ENCODE peak calls at places on chromosomes 7 and 10, in four cellular contexts. Y, C, S and I are unnamed samples.

GRCh38 chr7:116741625-116742316 is 69.8 kb downstream of the MET start:
- DNase-seq in C (no peak), Y (no peak), S (no peak), I (no peak)

GRCh38 chr10:104925232-104925851 is 284.3 kb downstream of the SORCS3 start:
- DNase-seq in Y (peak), C (no peak), S (peak), I (no peak)

GRCh38 chr10:48199580-48200377 is 74.7 kb downstream of the FRMPD2 start:
- DNase-seq in S (no peak), Y (no peak), C (no peak), I (no peak)

GRCh38 chr7:3464900-3465622 is 164.0 kb downstream of the SDK1 start:
- DNase-seq in Y (no peak), C (no peak), S (no peak), I (no peak)

GRCh38 chr10:51405580-51406367 is 293.6 kb downstream of the CSTF2T start:
- DNase-seq in C (no peak), Y (no peak), S (no peak), I (no peak)

GRCh38 chr10:133456041-133456951 is 2.6 kb downstream of the SCART1 start:
- DNase-seq in Y (no peak), C (no peak), S (no peak), I (no peak)

GRCh38 chr7:110522751-110523200 is 568.2 kb upstream of the LRRN3 start:
- DNase-seq in C (no peak), S (no peak), Y (no peak), I (no peak)

GRCh38 chr10:11874568-11875182 is 51.5 kb downstream of the PROSER2 start:
- DNase-seq in C (no peak), Y (peak), S (no peak), I (peak)

GRCh38 chr7:121500659-121501058 is 104.6 kb upstream of the FAM3C start:
- DNase-seq in S (no peak), C (no peak), Y (no peak), I (no peak)

GRCh38 chr10:77267703-77268630 is 369.6 kb downstream of the KCNMA1 start:
- DNase-seq in C (no peak), S (no peak), Y (no peak), I (no peak)

GRCh38 chr10:95480901-95481491 is 80.2 kb downstream of the SORBS1 start:
- DNase-seq in S (no peak), Y (no peak), C (no peak), I (no peak)

GRCh38 chr7:74612015-74612829 is 45.3 kb upstream of the GTF2I start:
- DNase-seq in C (no peak), S (no peak), Y (peak), I (no peak)

GRCh38 chr7:74604326-74605020 is 53.0 kb upstream of the GTF2I start:
- DNase-seq in C (no peak), Y (no peak), S (peak), I (no peak)

GRCh38 chr7:74606909-74607255 is 50.6 kb upstream of the GTF2I start:
- DNase-seq in C (no peak), Y (peak), S (no peak), I (no peak)

GRCh38 chr7:74606101-74606908 is 51.2 kb upstream of the GTF2I start:
- DNase-seq in Y (peak), S (peak), C (peak), I (no peak)
- TF ChIP-seq CTCF in Y (no peak), S (no peak), C (no peak), I (no peak)

GRCh38 chr10:19795691-19796090 is 20.5 kb upstream of the PLXDC2 start:
- DNase-seq in C (no peak), Y (no peak), S (no peak), I (no peak)

GRCh38 chr10:19803676-19804075 is 12.6 kb upstream of the PLXDC2 start:
- DNase-seq in C (no peak), Y (no peak), S (no peak), I (no peak)

GRCh38 chr10:19801369-19801768 is 14.9 kb upstream of the PLXDC2 start:
- DNase-seq in C (no peak), Y (no peak), S (no peak), I (no peak)
- TF ChIP-seq CTCF in C (no peak), Y (no peak), S (no peak), I (no peak)

DNA sequence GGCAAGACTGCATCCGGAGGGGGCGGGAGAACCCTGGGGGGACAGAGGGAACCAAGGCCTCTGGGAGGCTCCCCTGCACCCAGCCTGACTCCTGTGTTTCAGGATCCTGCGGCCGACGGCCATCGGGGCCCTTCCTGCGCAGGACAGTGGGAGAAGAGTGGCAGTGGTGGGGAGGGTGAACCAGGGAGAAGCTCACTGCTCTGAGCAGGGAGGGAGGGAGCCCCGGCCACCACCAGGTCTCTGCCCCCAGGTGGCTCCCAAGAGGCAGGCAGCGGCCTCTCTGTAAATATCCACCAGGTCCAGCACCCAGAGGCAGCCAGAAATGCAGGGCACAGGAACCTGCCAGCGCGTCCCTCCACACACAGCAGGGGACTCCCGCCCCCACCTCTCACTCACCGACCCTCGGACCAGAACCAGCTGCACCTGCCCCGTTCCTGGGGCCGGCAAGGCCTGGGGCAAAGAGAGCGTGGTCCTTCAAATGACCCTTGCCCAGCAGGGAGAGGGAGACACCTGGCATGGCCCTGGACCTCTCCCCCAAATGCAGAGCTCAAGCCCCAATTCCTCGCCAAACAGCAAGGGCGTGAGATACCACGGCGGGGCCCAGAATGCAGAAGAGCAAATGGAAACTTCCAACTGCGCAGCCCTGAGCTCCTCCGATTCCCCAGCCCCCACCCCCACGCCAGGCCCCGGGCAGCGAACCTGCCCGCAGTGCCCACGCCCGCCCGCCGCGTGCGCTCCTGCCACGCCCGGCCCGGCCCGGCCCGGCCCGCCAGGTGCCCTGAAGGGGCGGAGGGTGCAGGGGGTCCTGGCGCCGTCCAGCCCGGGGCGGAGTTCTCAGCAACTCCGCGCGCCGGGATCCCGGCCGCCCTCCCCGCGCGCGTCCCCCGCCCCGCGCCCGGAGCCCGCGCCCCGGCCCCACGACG is 805 bp downstream of the RASGEF1A start:
- DNase-seq in Y (no peak), C (peak), S (peak), I (peak)
- TF ChIP-seq CTCF in Y (no peak), C (no peak), S (peak), I (no peak)

GRCh38 chr7:23013715-23014649 is at the start of gene HYCC1:
- DNase-seq in Y (peak), C (peak), S (peak), I (peak)

GRCh38 chr7:23012186-23012585 is 1.7 kb downstream of the HYCC1 start:
- DNase-seq in C (no peak), Y (no peak), S (no peak), I (no peak)

GRCh38 chr7:23014681-23015080 is 751 bp upstream of the HYCC1 start:
- DNase-seq in S (no peak), C (no peak), Y (no peak), I (no peak)

GRCh38 chr7:23011222-23011924 is 2.6 kb downstream of the HYCC1 start:
- DNase-seq in C (no peak), S (no peak), Y (no peak), I (no peak)

GRCh38 chr7:23012797-23013714 is 874 bp downstream of the HYCC1 start:
- DNase-seq in S (peak), Y (peak), C (peak), I (peak)
- TF ChIP-seq CTCF in S (peak), Y (no peak), C (no peak), I (no peak)

DNA sequence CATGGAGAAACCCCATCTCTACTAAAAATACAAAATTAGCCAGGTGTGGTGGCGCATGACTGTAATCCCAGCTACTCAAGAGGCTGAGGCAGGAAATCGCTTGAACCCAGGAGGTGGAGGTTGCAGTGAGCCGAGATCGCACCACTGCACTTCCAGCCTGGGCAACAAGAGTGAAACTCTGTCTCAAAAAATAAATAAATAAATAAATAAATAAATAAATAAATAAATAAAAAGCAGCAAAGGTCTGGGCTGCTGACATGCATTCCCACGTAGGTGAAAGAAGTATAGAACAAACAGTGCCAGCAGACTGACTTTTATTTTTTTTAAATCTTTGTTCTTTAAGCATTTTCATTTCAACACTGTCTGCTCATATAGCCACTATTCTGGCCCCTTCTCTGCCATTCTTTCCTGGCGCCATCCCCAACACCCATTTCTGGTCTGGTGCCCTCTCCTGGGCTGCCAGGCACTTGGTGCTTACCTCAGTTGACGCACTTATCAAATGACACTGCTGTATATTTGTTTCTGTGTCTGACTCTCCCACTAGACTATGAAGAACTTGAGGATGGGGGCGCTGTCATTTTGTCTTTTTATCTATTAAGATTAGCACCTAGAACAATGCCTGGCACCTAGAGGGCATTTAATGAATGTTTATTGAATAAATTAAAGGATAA is 15.6 kb downstream of the FAM107B start:
- DNase-seq in C (peak), Y (no peak), S (no peak), I (no peak)
- TF ChIP-seq CTCF in C (no peak), Y (no peak), S (no peak), I (no peak)

DNA sequence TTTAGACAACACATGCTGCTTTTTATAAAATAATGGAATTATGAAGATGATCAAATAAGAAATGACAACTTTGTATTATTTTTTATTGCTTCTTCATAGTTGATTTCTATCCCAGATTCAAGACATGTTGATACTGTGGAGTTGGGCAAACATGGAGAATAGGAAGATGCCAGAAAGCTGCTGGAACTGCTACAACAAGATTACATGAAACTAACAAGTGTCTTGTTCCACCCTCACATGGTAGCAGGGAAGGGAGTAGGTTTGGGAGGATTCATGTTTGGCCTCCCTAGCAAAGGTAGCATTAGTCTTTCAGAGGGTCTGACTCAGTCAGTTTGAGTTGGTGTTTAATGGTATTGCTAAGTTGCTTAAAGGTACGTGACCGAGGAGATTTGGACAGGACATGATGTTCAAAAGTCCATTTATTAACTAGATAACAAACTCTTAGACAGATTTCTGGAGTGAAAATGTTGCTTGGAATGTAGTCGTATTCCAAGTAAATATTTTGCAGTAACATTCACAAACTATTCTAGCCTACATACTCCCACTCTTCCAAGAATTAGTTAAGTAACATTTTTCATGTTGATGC is 33.1 kb downstream of the PRR15 start:
- DNase-seq in C (no peak), S (no peak), Y (no peak), I (no peak)
- TF ChIP-seq CTCF in C (no peak), S (no peak), Y (no peak), I (no peak)

DNA sequence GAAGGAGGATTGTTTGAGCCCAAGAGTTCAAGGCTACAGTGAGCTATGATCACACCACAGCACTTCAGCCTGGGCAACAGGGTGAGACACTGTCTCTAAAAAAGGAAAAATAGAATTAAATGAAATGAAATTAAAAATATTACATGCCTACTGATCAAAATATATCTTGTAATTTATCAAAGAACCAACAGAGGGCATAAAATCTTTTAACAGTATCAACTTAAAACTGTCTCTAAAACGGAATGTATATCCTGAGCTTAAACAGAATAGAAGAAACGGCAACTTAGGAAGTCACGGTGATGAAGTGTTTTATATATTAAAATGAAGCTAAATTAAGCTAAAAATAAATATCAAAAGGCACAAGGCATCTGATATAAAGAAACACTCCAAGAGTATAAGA is 78.8 kb downstream of the MTPAP start:
- DNase-seq in S (no peak), C (no peak), Y (no peak), I (no peak)
- TF ChIP-seq CTCF in S (no peak), C (no peak), Y (peak), I (no peak)

DNA sequence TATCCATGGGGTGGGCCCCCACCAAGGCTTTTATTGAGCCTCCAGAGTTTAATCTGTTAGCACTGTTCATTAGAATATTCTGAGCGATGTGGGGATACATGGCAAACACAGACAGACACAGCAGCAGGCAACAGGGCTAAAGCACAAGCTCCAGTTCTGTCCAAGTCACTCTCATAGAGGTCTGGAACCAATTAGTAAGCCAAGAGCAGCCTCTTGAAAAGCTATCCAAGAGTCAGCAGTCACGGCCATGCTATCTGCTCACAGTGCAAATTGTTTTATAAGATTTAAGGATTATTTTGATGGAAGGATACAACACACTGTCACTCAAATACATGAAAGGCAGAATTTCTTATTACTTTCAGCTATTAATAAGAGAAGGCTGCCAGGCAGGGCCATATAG is 86.4 kb upstream of the DGKB start:
- DNase-seq in S (no peak), Y (no peak), C (no peak), I (no peak)
- TF ChIP-seq CTCF in S (no peak), Y (no peak), C (no peak), I (no peak)

GRCh38 chr10:119139464-119140067 is 25.9 kb downstream of the SFXN4 start:
- DNase-seq in C (peak), Y (peak), S (peak), I (no peak)
- TF ChIP-seq CTCF in C (peak), Y (peak), S (peak), I (no peak)